ENCODE peak calls at places on chromosomes 4 and X, in nine cellular contexts. One of them, this sample, is unnamed.

GRCh38 chr4:52248836-52249235 is 197.7 kb downstream of the SPATA18 start:
- DNase-seq in globus pallidus: no peak
- DNase-seq in ecto neural progenitor cell: no peak
- DNase-seq in HTR-8/SVneo: no peak
- DNase-seq in RWPE1: peak; percentile 55
- DNase-seq in cardiac septum: no peak
- DNase-seq in skeletal muscle cell: peak; percentile 43
- DNase-seq in stimulated activated CD4-positive, alpha-beta T cell treated with anti-CD3 and anti-CD28 coated beads, Interleukin-15, amount 100 ng/mL, for 1 hour: no peak
- DNase-seq in GM13977: no peak
- DNase-seq in this sample: no peak

GRCh38 chrX:154712781-154713391 is 38.0 kb downstream of the GAB3 start:
- DNase-seq in globus pallidus: no peak
- DNase-seq in stimulated activated CD4-positive, alpha-beta T cell treated with anti-CD3 and anti-CD28 coated beads, Interleukin-15, amount 100 ng/mL, for 1 hour: no peak
- DNase-seq in ecto neural progenitor cell: no peak
- DNase-seq in skeletal muscle cell: no peak
- DNase-seq in GM13977: peak; percentile 74
- DNase-seq in cardiac septum: no peak
- DNase-seq in HTR-8/SVneo: peak; percentile 29
- DNase-seq in RWPE1: peak; percentile 36
- DNase-seq in this sample: no peak

GRCh38 chr4:81518762-81519427 is 47.2 kb upstream of the RASGEF1B start:
- DNase-seq in GM13977: no peak
- DNase-seq in skeletal muscle cell: no peak
- DNase-seq in stimulated activated CD4-positive, alpha-beta T cell treated with anti-CD3 and anti-CD28 coated beads, Interleukin-15, amount 100 ng/mL, for 1 hour: no peak
- DNase-seq in RWPE1: no peak
- DNase-seq in cardiac septum: no peak
- DNase-seq in HTR-8/SVneo: no peak
- DNase-seq in ecto neural progenitor cell: no peak
- DNase-seq in globus pallidus: no peak
- DNase-seq in this sample: no peak

GRCh38 chrX:143437439-143437838 is 79.8 kb downstream of the SPANXN3 start:
- DNase-seq in skeletal muscle cell: no peak
- DNase-seq in RWPE1: peak; percentile 0
- DNase-seq in HTR-8/SVneo: peak; percentile 2
- DNase-seq in GM13977: no peak
- DNase-seq in cardiac septum: no peak
- DNase-seq in stimulated activated CD4-positive, alpha-beta T cell treated with anti-CD3 and anti-CD28 coated beads, Interleukin-15, amount 100 ng/mL, for 1 hour: no peak
- DNase-seq in globus pallidus: no peak
- DNase-seq in ecto neural progenitor cell: no peak
- DNase-seq in this sample: no peak

GRCh38 chr4:147777456-147778091 is 45.7 kb downstream of the ARHGAP10 start:
- DNase-seq in globus pallidus: no peak
- DNase-seq in GM13977: no peak
- DNase-seq in skeletal muscle cell: no peak
- DNase-seq in cardiac septum: no peak
- DNase-seq in ecto neural progenitor cell: no peak
- DNase-seq in HTR-8/SVneo: peak; percentile 32
- DNase-seq in stimulated activated CD4-positive, alpha-beta T cell treated with anti-CD3 and anti-CD28 coated beads, Interleukin-15, amount 100 ng/mL, for 1 hour: no peak
- DNase-seq in RWPE1: peak; percentile 73
- DNase-seq in this sample: no peak

GRCh38 chrX:39760930-39761329 is 336.8 kb downstream of the BCOR start:
- DNase-seq in skeletal muscle cell: no peak
- DNase-seq in stimulated activated CD4-positive, alpha-beta T cell treated with anti-CD3 and anti-CD28 coated beads, Interleukin-15, amount 100 ng/mL, for 1 hour: no peak
- DNase-seq in GM13977: no peak
- DNase-seq in cardiac septum: no peak
- DNase-seq in globus pallidus: no peak
- DNase-seq in RWPE1: no peak
- DNase-seq in ecto neural progenitor cell: no peak
- DNase-seq in HTR-8/SVneo: no peak
- DNase-seq in this sample: no peak

GRCh38 chr4:150209140-150209829 is 131.0 kb downstream of the DCLK2 start:
- DNase-seq in cardiac septum: no peak
- DNase-seq in ecto neural progenitor cell: no peak
- DNase-seq in globus pallidus: no peak
- DNase-seq in skeletal muscle cell: peak; percentile 24
- DNase-seq in RWPE1: peak; percentile 45
- DNase-seq in HTR-8/SVneo: peak; percentile 71
- DNase-seq in stimulated activated CD4-positive, alpha-beta T cell treated with anti-CD3 and anti-CD28 coated beads, Interleukin-15, amount 100 ng/mL, for 1 hour: no peak
- DNase-seq in GM13977: peak; percentile 48
- DNase-seq in this sample: no peak

GRCh38 chrX:39769748-39770147 is 328.0 kb downstream of the BCOR start:
- DNase-seq in globus pallidus: no peak
- DNase-seq in stimulated activated CD4-positive, alpha-beta T cell treated with anti-CD3 and anti-CD28 coated beads, Interleukin-15, amount 100 ng/mL, for 1 hour: no peak
- DNase-seq in skeletal muscle cell: no peak
- DNase-seq in RWPE1: no peak
- DNase-seq in GM13977: no peak
- DNase-seq in HTR-8/SVneo: no peak
- DNase-seq in cardiac septum: no peak
- DNase-seq in ecto neural progenitor cell: no peak
- DNase-seq in this sample: no peak

GRCh38 chr4:122739174-122739573 is 6.7 kb downstream of the BBS12 start:
- DNase-seq in stimulated activated CD4-positive, alpha-beta T cell treated with anti-CD3 and anti-CD28 coated beads, Interleukin-15, amount 100 ng/mL, for 1 hour: no peak
- DNase-seq in HTR-8/SVneo: no peak
- DNase-seq in ecto neural progenitor cell: no peak
- DNase-seq in skeletal muscle cell: peak; percentile 85
- DNase-seq in GM13977: no peak
- DNase-seq in globus pallidus: no peak
- DNase-seq in cardiac septum: no peak
- DNase-seq in RWPE1: peak; percentile 11
- DNase-seq in this sample: no peak

GRCh38 chr4:44722001-44722400 is 4.4 kb downstream of the GNPDA2 start:
- DNase-seq in skeletal muscle cell: no peak
- DNase-seq in ecto neural progenitor cell: no peak
- DNase-seq in HTR-8/SVneo: no peak
- DNase-seq in RWPE1: peak; percentile 44
- DNase-seq in cardiac septum: no peak
- DNase-seq in globus pallidus: no peak
- DNase-seq in stimulated activated CD4-positive, alpha-beta T cell treated with anti-CD3 and anti-CD28 coated beads, Interleukin-15, amount 100 ng/mL, for 1 hour: no peak
- DNase-seq in GM13977: no peak
- DNase-seq in this sample: no peak

GRCh38 chrX:132369650-132370049 is 119.2 kb downstream of the MBNL3 start:
- DNase-seq in skeletal muscle cell: no peak
- DNase-seq in globus pallidus: no peak
- DNase-seq in GM13977: no peak
- DNase-seq in RWPE1: no peak
- DNase-seq in ecto neural progenitor cell: no peak
- DNase-seq in cardiac septum: no peak
- DNase-seq in HTR-8/SVneo: no peak
- DNase-seq in stimulated activated CD4-positive, alpha-beta T cell treated with anti-CD3 and anti-CD28 coated beads, Interleukin-15, amount 100 ng/mL, for 1 hour: no peak
- DNase-seq in this sample: no peak

GRCh38 chr4:6546681-6547447 is 28.1 kb upstream of the MAN2B2 start:
- DNase-seq in skeletal muscle cell: no peak
- DNase-seq in cardiac septum: no peak
- DNase-seq in ecto neural progenitor cell: peak; percentile 72
- DNase-seq in RWPE1: peak; percentile 56
- DNase-seq in stimulated activated CD4-positive, alpha-beta T cell treated with anti-CD3 and anti-CD28 coated beads, Interleukin-15, amount 100 ng/mL, for 1 hour: peak; percentile 10
- DNase-seq in GM13977: peak; percentile 77
- DNase-seq in globus pallidus: peak; percentile 65
- DNase-seq in HTR-8/SVneo: peak; percentile 62
- DNase-seq in this sample: no peak

GRCh38 chrX:115330498-115331138 is 41.1 kb downstream of the LUZP4 start:
- DNase-seq in RWPE1: peak; percentile 42
- DNase-seq in ecto neural progenitor cell: peak; percentile 67
- DNase-seq in skeletal muscle cell: no peak
- DNase-seq in cardiac septum: no peak
- DNase-seq in stimulated activated CD4-positive, alpha-beta T cell treated with anti-CD3 and anti-CD28 coated beads, Interleukin-15, amount 100 ng/mL, for 1 hour: no peak
- DNase-seq in globus pallidus: peak; percentile 48
- DNase-seq in GM13977: peak; percentile 59
- DNase-seq in HTR-8/SVneo: peak; percentile 8
- DNase-seq in this sample: no peak

GRCh38 chr4:126306152-126306869 is 991.6 kb downstream of the FAT4 start:
- DNase-seq in HTR-8/SVneo: no peak
- DNase-seq in cardiac septum: no peak
- DNase-seq in GM13977: no peak
- DNase-seq in skeletal muscle cell: no peak
- DNase-seq in RWPE1: no peak
- DNase-seq in ecto neural progenitor cell: no peak
- DNase-seq in stimulated activated CD4-positive, alpha-beta T cell treated with anti-CD3 and anti-CD28 coated beads, Interleukin-15, amount 100 ng/mL, for 1 hour: no peak
- DNase-seq in globus pallidus: no peak
- DNase-seq in this sample: no peak

GRCh38 chrX:103211012-103211715 is 3.7 kb upstream of the BEX4 start:
- DNase-seq in ecto neural progenitor cell: peak; percentile 60
- DNase-seq in stimulated activated CD4-positive, alpha-beta T cell treated with anti-CD3 and anti-CD28 coated beads, Interleukin-15, amount 100 ng/mL, for 1 hour: no peak
- DNase-seq in GM13977: peak; percentile 53
- DNase-seq in HTR-8/SVneo: no peak
- DNase-seq in RWPE1: peak; percentile 15
- DNase-seq in skeletal muscle cell: no peak
- DNase-seq in globus pallidus: peak; percentile 50
- DNase-seq in cardiac septum: no peak
- DNase-seq in this sample: no peak

GRCh38 chr4:149264093-149264733 is 551.4 kb downstream of the IQCM start:
- DNase-seq in globus pallidus: no peak
- DNase-seq in GM13977: peak; percentile 1
- DNase-seq in HTR-8/SVneo: peak; percentile 10
- DNase-seq in RWPE1: peak; percentile 30
- DNase-seq in cardiac septum: no peak
- DNase-seq in stimulated activated CD4-positive, alpha-beta T cell treated with anti-CD3 and anti-CD28 coated beads, Interleukin-15, amount 100 ng/mL, for 1 hour: no peak
- DNase-seq in skeletal muscle cell: no peak
- DNase-seq in ecto neural progenitor cell: peak; percentile 46
- DNase-seq in this sample: no peak

GRCh38 chr4:109410776-109411175 is 22.8 kb upstream of the SEC24B start:
- DNase-seq in RWPE1: no peak
- DNase-seq in ecto neural progenitor cell: no peak
- DNase-seq in globus pallidus: no peak
- DNase-seq in stimulated activated CD4-positive, alpha-beta T cell treated with anti-CD3 and anti-CD28 coated beads, Interleukin-15, amount 100 ng/mL, for 1 hour: no peak
- DNase-seq in GM13977: no peak
- DNase-seq in cardiac septum: no peak
- DNase-seq in HTR-8/SVneo: no peak
- DNase-seq in skeletal muscle cell: no peak
- DNase-seq in this sample: no peak

GRCh38 chrX:103254171-103254824 is 657 bp downstream of the TCEAL8 start:
- DNase-seq in RWPE1: peak; percentile 41
- DNase-seq in skeletal muscle cell: no peak
- DNase-seq in cardiac septum: no peak
- DNase-seq in stimulated activated CD4-positive, alpha-beta T cell treated with anti-CD3 and anti-CD28 coated beads, Interleukin-15, amount 100 ng/mL, for 1 hour: peak; percentile 2
- DNase-seq in ecto neural progenitor cell: peak; percentile 84
- DNase-seq in HTR-8/SVneo: no peak
- DNase-seq in GM13977: no peak
- DNase-seq in globus pallidus: peak; percentile 49
- DNase-seq in this sample: no peak

GRCh38 chr4:153341575-153342090 is 2.9 kb upstream of the MND1 start:
- DNase-seq in cardiac septum: no peak
- DNase-seq in RWPE1: no peak
- DNase-seq in GM13977: no peak
- DNase-seq in skeletal muscle cell: no peak
- DNase-seq in ecto neural progenitor cell: no peak
- DNase-seq in stimulated activated CD4-positive, alpha-beta T cell treated with anti-CD3 and anti-CD28 coated beads, Interleukin-15, amount 100 ng/mL, for 1 hour: no peak
- DNase-seq in HTR-8/SVneo: no peak
- DNase-seq in globus pallidus: no peak
- DNase-seq in this sample: no peak

GRCh38 chr4:122710434-122711308 is 21.8 kb upstream of the BBS12 start:
- DNase-seq in HTR-8/SVneo: peak; percentile 23
- DNase-seq in stimulated activated CD4-positive, alpha-beta T cell treated with anti-CD3 and anti-CD28 coated beads, Interleukin-15, amount 100 ng/mL, for 1 hour: no peak
- DNase-seq in RWPE1: no peak
- DNase-seq in ecto neural progenitor cell: no peak
- DNase-seq in skeletal muscle cell: no peak
- DNase-seq in globus pallidus: no peak
- DNase-seq in GM13977: no peak
- DNase-seq in cardiac septum: no peak
- DNase-seq in this sample: no peak

GRCh38 chr4:101954351-101954750 is 163.8 kb downstream of the BANK1 start:
- DNase-seq in HTR-8/SVneo: no peak
- DNase-seq in GM13977: no peak
- DNase-seq in skeletal muscle cell: no peak
- DNase-seq in RWPE1: no peak
- DNase-seq in cardiac septum: no peak
- DNase-seq in globus pallidus: no peak
- DNase-seq in stimulated activated CD4-positive, alpha-beta T cell treated with anti-CD3 and anti-CD28 coated beads, Interleukin-15, amount 100 ng/mL, for 1 hour: no peak
- DNase-seq in ecto neural progenitor cell: no peak
- DNase-seq in this sample: no peak

GRCh38 chr4:141246683-141247429 is 26.2 kb downstream of the ZNF330 start:
- DNase-seq in ecto neural progenitor cell: no peak
- DNase-seq in globus pallidus: no peak
- DNase-seq in HTR-8/SVneo: no peak
- DNase-seq in cardiac septum: no peak
- DNase-seq in stimulated activated CD4-positive, alpha-beta T cell treated with anti-CD3 and anti-CD28 coated beads, Interleukin-15, amount 100 ng/mL, for 1 hour: no peak
- DNase-seq in GM13977: no peak
- DNase-seq in RWPE1: peak; percentile 2
- DNase-seq in skeletal muscle cell: no peak
- DNase-seq in this sample: no peak

GRCh38 chr4:52037730-52038108 is 380 bp downstream of the SGCB start:
- DNase-seq in cardiac septum: no peak
- DNase-seq in stimulated activated CD4-positive, alpha-beta T cell treated with anti-CD3 and anti-CD28 coated beads, Interleukin-15, amount 100 ng/mL, for 1 hour: no peak
- DNase-seq in globus pallidus: peak; percentile 62
- DNase-seq in HTR-8/SVneo: peak; percentile 18
- DNase-seq in RWPE1: peak; percentile 22
- DNase-seq in ecto neural progenitor cell: peak; percentile 73
- DNase-seq in GM13977: peak; percentile 48
- DNase-seq in skeletal muscle cell: no peak
- DNase-seq in this sample: no peak

GRCh38 chr4:16893141-16893571 is 5.3 kb downstream of the LDB2 start:
- DNase-seq in GM13977: no peak
- DNase-seq in ecto neural progenitor cell: no peak
- DNase-seq in HTR-8/SVneo: no peak
- DNase-seq in skeletal muscle cell: no peak
- DNase-seq in stimulated activated CD4-positive, alpha-beta T cell treated with anti-CD3 and anti-CD28 coated beads, Interleukin-15, amount 100 ng/mL, for 1 hour: no peak
- DNase-seq in globus pallidus: no peak
- DNase-seq in cardiac septum: no peak
- DNase-seq in RWPE1: no peak
- DNase-seq in this sample: no peak

GRCh38 chr4:164613761-164614277 is 140.1 kb upstream of the SMIM31 start:
- DNase-seq in skeletal muscle cell: no peak
- DNase-seq in HTR-8/SVneo: no peak
- DNase-seq in RWPE1: no peak
- DNase-seq in cardiac septum: no peak
- DNase-seq in ecto neural progenitor cell: no peak
- DNase-seq in GM13977: no peak
- DNase-seq in stimulated activated CD4-positive, alpha-beta T cell treated with anti-CD3 and anti-CD28 coated beads, Interleukin-15, amount 100 ng/mL, for 1 hour: no peak
- DNase-seq in globus pallidus: no peak
- DNase-seq in this sample: no peak

GRCh38 chr4:10461091-10461849 is 4.0 kb upstream of the ZNF518B start:
- DNase-seq in stimulated activated CD4-positive, alpha-beta T cell treated with anti-CD3 and anti-CD28 coated beads, Interleukin-15, amount 100 ng/mL, for 1 hour: peak; percentile 44
- DNase-seq in GM13977: peak; percentile 91
- DNase-seq in globus pallidus: peak; percentile 16
- DNase-seq in skeletal muscle cell: peak; percentile 14
- DNase-seq in ecto neural progenitor cell: peak; percentile 83
- DNase-seq in cardiac septum: peak; percentile 85
- DNase-seq in HTR-8/SVneo: peak; percentile 62
- DNase-seq in RWPE1: peak; percentile 24
- DNase-seq in this sample: no peak

GRCh38 chr4:123856689-123857545 is 460.3 kb downstream of the SPRY1 start:
- DNase-seq in GM13977: no peak
- DNase-seq in cardiac septum: no peak
- DNase-seq in globus pallidus: peak; percentile 21
- DNase-seq in RWPE1: no peak
- DNase-seq in ecto neural progenitor cell: peak; percentile 55
- DNase-seq in skeletal muscle cell: no peak
- DNase-seq in stimulated activated CD4-positive, alpha-beta T cell treated with anti-CD3 and anti-CD28 coated beads, Interleukin-15, amount 100 ng/mL, for 1 hour: no peak
- DNase-seq in HTR-8/SVneo: no peak
- DNase-seq in this sample: no peak

GRCh38 chrX:7147978-7148824 is at the start of gene PUDP:
- DNase-seq in ecto neural progenitor cell: peak; percentile 87
- DNase-seq in HTR-8/SVneo: peak; percentile 93
- DNase-seq in GM13977: peak; percentile 98
- DNase-seq in stimulated activated CD4-positive, alpha-beta T cell treated with anti-CD3 and anti-CD28 coated beads, Interleukin-15, amount 100 ng/mL, for 1 hour: peak; percentile 73
- DNase-seq in globus pallidus: peak; percentile 81
- DNase-seq in skeletal muscle cell: no peak
- DNase-seq in RWPE1: peak; percentile 82
- DNase-seq in cardiac septum: peak; percentile 95
- DNase-seq in this sample: peak; percentile 98

GRCh38 chr4:180057891-180058643 is 2185.1 kb upstream of the TENM3 start:
- DNase-seq in skeletal muscle cell: no peak
- DNase-seq in globus pallidus: peak; percentile 18
- DNase-seq in RWPE1: peak; percentile 4
- DNase-seq in ecto neural progenitor cell: peak; percentile 71
- DNase-seq in GM13977: peak; percentile 50
- DNase-seq in HTR-8/SVneo: peak; percentile 10
- DNase-seq in stimulated activated CD4-positive, alpha-beta T cell treated with anti-CD3 and anti-CD28 coated beads, Interleukin-15, amount 100 ng/mL, for 1 hour: no peak
- DNase-seq in cardiac septum: peak; percentile 75
- DNase-seq in this sample: no peak

GRCh38 chr4:5474756-5475155 is 233.6 kb downstream of the EVC2 start:
- DNase-seq in stimulated activated CD4-positive, alpha-beta T cell treated with anti-CD3 and anti-CD28 coated beads, Interleukin-15, amount 100 ng/mL, for 1 hour: no peak
- DNase-seq in globus pallidus: no peak
- DNase-seq in RWPE1: peak; percentile 17
- DNase-seq in skeletal muscle cell: no peak
- DNase-seq in cardiac septum: no peak
- DNase-seq in HTR-8/SVneo: peak; percentile 62
- DNase-seq in ecto neural progenitor cell: no peak
- DNase-seq in GM13977: no peak
- DNase-seq in this sample: no peak

GRCh38 chr4:108144451-108144850 is 24.3 kb downstream of the LEF1 start:
- DNase-seq in globus pallidus: no peak
- DNase-seq in cardiac septum: no peak
- DNase-seq in HTR-8/SVneo: no peak
- DNase-seq in GM13977: no peak
- DNase-seq in skeletal muscle cell: no peak
- DNase-seq in RWPE1: no peak
- DNase-seq in stimulated activated CD4-positive, alpha-beta T cell treated with anti-CD3 and anti-CD28 coated beads, Interleukin-15, amount 100 ng/mL, for 1 hour: no peak
- DNase-seq in ecto neural progenitor cell: no peak
- DNase-seq in this sample: no peak

This sample was measured in GOT3.